ENCODE peak calls at places on chromosomes 11 and 22, in four cellular contexts. One of them, this sample, is unnamed.

GRCh38 chr11:13140028-13140870 is 131.1 kb downstream of the RASSF10 start:
- DNase-seq in endothelial cell of umbilical vein: no peak
- DNase-seq in MM.1S: no peak
- DNase-seq in CD8-positive, alpha-beta memory T cell: no peak
- DNase-seq in this sample: no peak

GRCh38 chr11:91170711-91171110 is 947.9 kb upstream of the CHORDC1 start:
- DNase-seq in endothelial cell of umbilical vein: no peak
- DNase-seq in MM.1S: no peak
- DNase-seq in CD8-positive, alpha-beta memory T cell: no peak
- DNase-seq in this sample: no peak

GRCh38 chr11:122180435-122180834 is 64.4 kb upstream of the BLID start:
- DNase-seq in CD8-positive, alpha-beta memory T cell: no peak
- DNase-seq in endothelial cell of umbilical vein: peak
- DNase-seq in MM.1S: no peak
- DNase-seq in this sample: peak

GRCh38 chr11:132610216-132610615 is 922.1 kb downstream of the OPCML start:
- DNase-seq in endothelial cell of umbilical vein: no peak
- DNase-seq in MM.1S: no peak
- DNase-seq in CD8-positive, alpha-beta memory T cell: no peak
- DNase-seq in this sample: no peak

GRCh38 chr11:34744511-34744910 is 123.6 kb downstream of the EHF start:
- DNase-seq in MM.1S: no peak
- DNase-seq in endothelial cell of umbilical vein: no peak
- DNase-seq in CD8-positive, alpha-beta memory T cell: no peak
- DNase-seq in this sample: no peak

GRCh38 chr22:26981520-26981919 is 324.1 kb downstream of the MIAT start:
- DNase-seq in CD8-positive, alpha-beta memory T cell: no peak
- DNase-seq in endothelial cell of umbilical vein: no peak
- DNase-seq in MM.1S: no peak
- DNase-seq in this sample: peak

GRCh38 chr11:115408036-115408911 is 95.9 kb downstream of the CADM1 start:
- DNase-seq in endothelial cell of umbilical vein: no peak
- DNase-seq in CD8-positive, alpha-beta memory T cell: no peak
- DNase-seq in MM.1S: peak
- DNase-seq in this sample: peak

GRCh38 chr11:69860796-69861445 is 41.7 kb upstream of the FGF3 start:
- DNase-seq in endothelial cell of umbilical vein: no peak
- DNase-seq in MM.1S: no peak
- DNase-seq in CD8-positive, alpha-beta memory T cell: no peak
- DNase-seq in this sample: no peak

GRCh38 chr22:23800297-23801237 is 13.8 kb downstream of the SMARCB1 start:
- DNase-seq in MM.1S: no peak
- DNase-seq in endothelial cell of umbilical vein: no peak
- DNase-seq in CD8-positive, alpha-beta memory T cell: no peak
- DNase-seq in this sample: no peak

GRCh38 chr22:46074771-46075551 is 75.4 kb upstream of the PPARA start:
- DNase-seq in CD8-positive, alpha-beta memory T cell: no peak
- DNase-seq in MM.1S: no peak
- DNase-seq in endothelial cell of umbilical vein: no peak
- DNase-seq in this sample: peak

GRCh38 chr11:64654958-64655541 is 64.0 kb downstream of the SLC22A12 start:
- DNase-seq in MM.1S: no peak
- DNase-seq in CD8-positive, alpha-beta memory T cell: no peak
- DNase-seq in endothelial cell of umbilical vein: no peak
- DNase-seq in this sample: no peak

GRCh38 chr11:18171377-18172000 is 1.1 kb upstream of the MRGPRX4 start:
- DNase-seq in MM.1S: peak
- DNase-seq in CD8-positive, alpha-beta memory T cell: no peak
- DNase-seq in endothelial cell of umbilical vein: no peak
- DNase-seq in this sample: no peak

GRCh38 chr22:49199224-49199623 is 628.4 kb downstream of the BRD1 start:
- DNase-seq in endothelial cell of umbilical vein: no peak
- DNase-seq in MM.1S: no peak
- DNase-seq in CD8-positive, alpha-beta memory T cell: no peak
- DNase-seq in this sample: no peak

GRCh38 chr11:113690619-113691569 is 15.2 kb downstream of the TMPRSS5 start:
- DNase-seq in MM.1S: no peak
- DNase-seq in endothelial cell of umbilical vein: no peak
- DNase-seq in CD8-positive, alpha-beta memory T cell: no peak
- DNase-seq in this sample: no peak

GRCh38 chr11:81975261-81975900 is 758.3 kb downstream of the FAM181B start:
- DNase-seq in CD8-positive, alpha-beta memory T cell: no peak
- DNase-seq in MM.1S: no peak
- DNase-seq in endothelial cell of umbilical vein: no peak
- DNase-seq in this sample: no peak

GRCh38 chr22:29000225-29000556 is 61.4 kb downstream of the C22orf31 start:
- DNase-seq in endothelial cell of umbilical vein: no peak
- DNase-seq in MM.1S: no peak
- DNase-seq in CD8-positive, alpha-beta memory T cell: no peak
- DNase-seq in this sample: no peak

GRCh38 chr11:84990141-84990540 is 637.0 kb downstream of the DLG2 start:
- DNase-seq in MM.1S: no peak
- DNase-seq in endothelial cell of umbilical vein: no peak
- DNase-seq in CD8-positive, alpha-beta memory T cell: no peak
- DNase-seq in this sample: no peak

GRCh38 chr11:76698321-76699043 is 27.9 kb upstream of the LRRC32 start:
- DNase-seq in MM.1S: no peak
- DNase-seq in endothelial cell of umbilical vein: no peak
- DNase-seq in CD8-positive, alpha-beta memory T cell: no peak
- DNase-seq in this sample: no peak

GRCh38 chr11:14314127-14314526 is 44.9 kb downstream of the RRAS2 start:
- DNase-seq in MM.1S: no peak
- DNase-seq in endothelial cell of umbilical vein: no peak
- DNase-seq in CD8-positive, alpha-beta memory T cell: no peak
- DNase-seq in this sample: no peak

GRCh38 chr11:11306855-11307254 is 46.2 kb downstream of the CSNK2A3 start:
- DNase-seq in MM.1S: no peak
- DNase-seq in endothelial cell of umbilical vein: no peak
- DNase-seq in CD8-positive, alpha-beta memory T cell: no peak
- DNase-seq in this sample: no peak

GRCh38 chr11:129143335-129143734 is 48.8 kb downstream of the ARHGAP32 start:
- DNase-seq in MM.1S: no peak
- DNase-seq in CD8-positive, alpha-beta memory T cell: no peak
- DNase-seq in endothelial cell of umbilical vein: peak
- DNase-seq in this sample: peak

GRCh38 chr22:27424319-27424718 is 377.2 kb downstream of the MN1 start:
- DNase-seq in endothelial cell of umbilical vein: no peak
- DNase-seq in MM.1S: no peak
- DNase-seq in CD8-positive, alpha-beta memory T cell: no peak
- DNase-seq in this sample: no peak

GRCh38 chr11:103339485-103339857 is 230.2 kb downstream of the DYNC2H1 start:
- DNase-seq in CD8-positive, alpha-beta memory T cell: no peak
- DNase-seq in endothelial cell of umbilical vein: no peak
- DNase-seq in MM.1S: no peak
- DNase-seq in this sample: no peak

GRCh38 chr22:33866521-33866920 is 53.8 kb downstream of the LARGE1 start:
- DNase-seq in endothelial cell of umbilical vein: no peak
- DNase-seq in MM.1S: no peak
- DNase-seq in CD8-positive, alpha-beta memory T cell: no peak
- DNase-seq in this sample: no peak

GRCh38 chr22:29751139-29751538 is 15.7 kb downstream of the ZMAT5 start:
- DNase-seq in CD8-positive, alpha-beta memory T cell: peak
- DNase-seq in endothelial cell of umbilical vein: no peak
- DNase-seq in MM.1S: no peak
- DNase-seq in this sample: no peak

GRCh38 chr11:128496684-128497056 is 90.7 kb downstream of the ETS1 start:
- DNase-seq in MM.1S: no peak
- DNase-seq in endothelial cell of umbilical vein: no peak
- DNase-seq in CD8-positive, alpha-beta memory T cell: no peak
- DNase-seq in this sample: no peak

GRCh38 chr11:31628111-31628510 is 118.5 kb downstream of the ELP4 start:
- DNase-seq in MM.1S: no peak
- DNase-seq in CD8-positive, alpha-beta memory T cell: no peak
- DNase-seq in endothelial cell of umbilical vein: no peak
- DNase-seq in this sample: no peak

GRCh38 chr22:48492371-48493320 is 1335.0 kb downstream of the BRD1 start:
- DNase-seq in CD8-positive, alpha-beta memory T cell: no peak
- DNase-seq in endothelial cell of umbilical vein: peak
- DNase-seq in MM.1S: peak
- DNase-seq in this sample: peak

GRCh38 chr11:11960687-11961086 is 47.7 kb downstream of the DKK3 start:
- DNase-seq in CD8-positive, alpha-beta memory T cell: peak
- DNase-seq in endothelial cell of umbilical vein: no peak
- DNase-seq in MM.1S: peak
- DNase-seq in this sample: no peak

GRCh38 chr11:76690736-76691135 is 20.2 kb upstream of the LRRC32 start:
- DNase-seq in endothelial cell of umbilical vein: no peak
- DNase-seq in CD8-positive, alpha-beta memory T cell: no peak
- DNase-seq in MM.1S: no peak
- DNase-seq in this sample: no peak

GRCh38 chr11:115541518-115541917 is 37.3 kb upstream of the CADM1 start:
- DNase-seq in CD8-positive, alpha-beta memory T cell: no peak
- DNase-seq in endothelial cell of umbilical vein: no peak
- DNase-seq in MM.1S: no peak
- DNase-seq in this sample: no peak

GRCh38 chr11:72129381-72129780 is 6.1 kb upstream of the FOLR3 start:
- DNase-seq in endothelial cell of umbilical vein: no peak
- DNase-seq in CD8-positive, alpha-beta memory T cell: no peak
- DNase-seq in MM.1S: no peak
- DNase-seq in this sample: no peak

DNA sequence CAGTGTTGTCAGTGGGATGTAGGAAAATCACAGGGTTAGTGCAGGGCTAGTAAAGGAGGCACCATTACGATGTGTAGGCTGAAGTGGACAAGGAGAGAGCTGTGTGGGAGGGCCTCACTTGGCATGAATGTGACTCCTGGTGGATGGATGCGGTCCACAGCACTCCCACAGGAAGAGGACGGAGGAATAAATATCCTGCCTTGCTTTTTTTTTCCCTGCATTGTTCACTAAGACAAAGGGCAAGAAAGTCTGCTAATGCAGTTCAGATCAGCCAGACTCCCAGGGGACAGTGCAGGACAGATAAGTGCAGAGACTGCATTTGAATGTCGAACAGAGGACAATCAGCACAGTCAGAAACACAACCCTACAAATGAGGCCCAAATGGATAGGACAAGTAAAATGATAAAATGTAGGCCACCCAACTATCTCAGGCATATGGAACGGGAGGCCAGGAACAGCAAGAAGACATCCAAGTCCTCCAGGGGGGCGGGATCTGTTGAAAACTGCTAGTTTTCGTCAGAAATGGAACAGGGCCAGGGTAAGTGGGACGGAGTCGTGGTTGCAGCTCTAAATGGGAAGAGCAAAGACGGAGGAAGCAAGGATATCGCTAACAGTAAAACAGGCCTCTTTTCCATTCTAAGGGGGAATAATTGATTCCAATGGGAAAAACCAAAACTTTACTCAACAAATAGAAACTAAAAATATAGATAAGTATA is 25.2 kb upstream of the OR8B8 start:
- DNase-seq in MM.1S: no peak
- DNase-seq in endothelial cell of umbilical vein: peak
- DNase-seq in CD8-positive, alpha-beta memory T cell: no peak
- DNase-seq in this sample: no peak
- H3K27ac ChIP-seq in MM.1S: no peak
- H3K27ac ChIP-seq in endothelial cell of umbilical vein: no peak
- H3K27ac ChIP-seq in CD8-positive, alpha-beta memory T cell: no peak
- H3K27ac ChIP-seq in this sample: no peak

GRCh38 chr11:94932503-94932902 is 40.9 kb downstream of the CWC15 start:
- DNase-seq in endothelial cell of umbilical vein: no peak
- DNase-seq in CD8-positive, alpha-beta memory T cell: no peak
- DNase-seq in MM.1S: no peak
- DNase-seq in this sample: no peak

GRCh38 chr11:94933225-94934130 is 39.9 kb downstream of the CWC15 start:
- DNase-seq in endothelial cell of umbilical vein: peak
- DNase-seq in MM.1S: no peak
- DNase-seq in CD8-positive, alpha-beta memory T cell: no peak
- DNase-seq in this sample: peak

GRCh38 chr11:94934836-94935235 is 38.5 kb downstream of the CWC15 start:
- DNase-seq in MM.1S: no peak
- DNase-seq in endothelial cell of umbilical vein: peak
- DNase-seq in CD8-positive, alpha-beta memory T cell: no peak
- DNase-seq in this sample: no peak

GRCh38 chr11:94938399-94939055 is 34.8 kb downstream of the CWC15 start:
- DNase-seq in endothelial cell of umbilical vein: peak
- DNase-seq in CD8-positive, alpha-beta memory T cell: no peak
- DNase-seq in MM.1S: no peak
- DNase-seq in this sample: peak

GRCh38 chr11:94934362-94934761 is 39.0 kb downstream of the CWC15 start:
- DNase-seq in CD8-positive, alpha-beta memory T cell: no peak
- DNase-seq in endothelial cell of umbilical vein: peak
- DNase-seq in MM.1S: no peak
- DNase-seq in this sample: no peak
- H3K27ac ChIP-seq in CD8-positive, alpha-beta memory T cell: no peak
- H3K27ac ChIP-seq in endothelial cell of umbilical vein: peak
- H3K27ac ChIP-seq in MM.1S: no peak
- H3K27ac ChIP-seq in this sample: peak

DNA sequence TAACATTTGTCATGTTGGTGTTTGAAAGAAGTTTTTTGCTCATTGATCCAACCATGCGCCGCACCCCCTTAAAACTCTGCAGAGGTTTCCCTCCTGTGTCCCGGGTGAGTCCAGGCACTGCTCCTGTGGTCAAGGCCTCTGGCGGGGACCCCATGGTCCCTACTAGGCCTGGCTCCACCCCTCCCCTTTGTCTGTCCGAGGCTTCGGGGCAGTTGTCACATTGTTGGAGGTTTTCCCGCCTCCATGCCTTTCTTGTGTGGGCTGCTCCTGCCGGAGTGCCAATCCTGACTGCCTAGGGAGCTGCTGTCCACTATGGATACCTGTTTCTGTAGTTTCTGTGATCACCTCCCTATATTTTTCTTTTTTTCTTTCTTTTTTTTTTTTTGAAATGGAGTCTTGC is 39.8 kb downstream of the MPPED1 start:
- DNase-seq in CD8-positive, alpha-beta memory T cell: no peak
- DNase-seq in MM.1S: no peak
- DNase-seq in endothelial cell of umbilical vein: no peak
- DNase-seq in this sample: no peak
- H3K27ac ChIP-seq in CD8-positive, alpha-beta memory T cell: no peak
- H3K27ac ChIP-seq in MM.1S: no peak
- H3K27ac ChIP-seq in endothelial cell of umbilical vein: no peak
- H3K27ac ChIP-seq in this sample: no peak

DNA sequence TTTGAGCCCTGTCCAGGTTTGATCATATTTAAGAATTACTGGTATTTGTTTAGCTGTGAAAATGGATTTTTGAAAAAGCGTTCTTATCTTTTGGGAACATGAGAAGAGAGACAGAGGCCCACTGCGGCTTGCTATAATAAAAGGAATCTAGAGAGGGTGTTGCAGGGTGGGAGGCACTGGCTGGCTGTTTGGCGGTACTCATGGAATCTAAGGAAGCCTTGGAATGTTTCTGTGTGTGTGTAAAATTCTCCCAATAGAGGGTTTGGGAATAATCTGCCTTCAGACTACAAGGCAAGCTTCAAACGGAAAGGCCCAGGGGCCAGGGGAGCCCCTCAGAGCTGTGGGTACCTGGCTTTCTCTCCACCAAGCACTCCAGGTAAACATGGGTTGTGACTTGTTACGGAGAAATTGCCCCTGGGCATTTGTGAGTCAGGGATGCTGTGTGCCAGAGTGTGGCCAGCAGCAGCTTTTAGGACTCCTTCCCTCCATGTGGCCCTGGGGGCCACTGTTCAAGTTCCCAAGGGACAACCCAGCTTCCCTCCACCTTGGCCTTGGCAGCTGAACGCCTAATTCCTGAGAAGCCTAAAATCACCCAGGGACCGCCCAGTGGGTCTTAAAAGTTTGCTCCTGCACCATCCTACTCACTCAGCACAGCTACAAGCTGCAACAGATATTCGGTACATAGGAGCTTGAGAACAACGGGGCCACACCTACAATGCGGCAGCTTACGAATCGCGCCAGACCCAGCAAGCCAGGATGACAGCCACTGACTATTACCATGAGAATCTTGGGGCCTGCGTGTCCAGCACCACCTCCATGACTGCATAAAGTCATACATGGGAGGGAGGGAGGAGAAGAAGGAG is 14.1 kb upstream of the SYT8 start:
- DNase-seq in endothelial cell of umbilical vein: no peak
- DNase-seq in CD8-positive, alpha-beta memory T cell: no peak
- DNase-seq in MM.1S: no peak
- DNase-seq in this sample: no peak
- H3K27ac ChIP-seq in endothelial cell of umbilical vein: no peak
- H3K27ac ChIP-seq in CD8-positive, alpha-beta memory T cell: no peak
- H3K27ac ChIP-seq in MM.1S: no peak
- H3K27ac ChIP-seq in this sample: no peak